ENCODE peak calls at places on chromosome 1, in seven cellular contexts. L is HFFc6; Z is astrocyte of the cerebellum; V is CD4-positive, alpha-beta T cell; D is uterus; E is DND-41; F is left ventricle myocardium inferior. I is an unnamed sample.

GRCh38 chr1:228101614-228101993 is 1.5 kb downstream of the C1orf35 start:
- DNase-seq in L (no peak), D (no peak), F (no peak), Z (no peak), E (no peak), V (no peak), I (no peak)

GRCh38 chr1:100604372-100604771 is 66.4 kb downstream of the GPR88 start:
- DNase-seq in D (no peak), E (no peak), V (no peak), L (no peak), Z (no peak), F (no peak), I (no peak)

GRCh38 chr1:245277276-245277675 is 122.5 kb downstream of the KIF26B start:
- DNase-seq in Z (no peak), F (no peak), E (peak; percentile 20), V (no peak), L (no peak), D (no peak), I (no peak)

GRCh38 chr1:243883551-243883950 is 33.5 kb upstream of the AKT3 start:
- DNase-seq in L (peak; percentile 29), E (no peak), Z (peak; percentile 96), V (no peak), D (no peak), F (no peak), I (no peak)

GRCh38 chr1:185595835-185596667 is 138.1 kb upstream of the HMCN1 start:
- DNase-seq in E (peak; percentile 53), F (no peak), D (no peak), Z (peak; percentile 23), V (peak; percentile 38), L (peak; percentile 22), I (no peak)

GRCh38 chr1:99590578-99591209 is 55.2 kb upstream of the PALMD start:
- DNase-seq in L (peak; percentile 77), V (no peak), Z (peak; percentile 93), D (no peak), E (no peak), F (peak; percentile 46), I (peak; percentile 45)

GRCh38 chr1:177585492-177586220 is 384.2 kb downstream of the SEC16B start:
- DNase-seq in F (no peak), L (no peak), E (no peak), Z (no peak), D (no peak), V (no peak), I (peak; percentile 31)

GRCh38 chr1:7669559-7670208 is 101.4 kb upstream of the VAMP3 start:
- DNase-seq in V (peak; percentile 41), E (peak; percentile 47), D (peak; percentile 29), Z (peak; percentile 15), L (peak; percentile 11), F (no peak), I (no peak)

GRCh38 chr1:198651685-198652400 is 13.0 kb downstream of the PTPRC start:
- DNase-seq in E (no peak), V (no peak), F (no peak), D (no peak), Z (no peak), L (no peak), I (no peak)

GRCh38 chr1:168230709-168231108 is 4.9 kb downstream of the SFT2D2 start:
- DNase-seq in D (no peak), E (no peak), L (no peak), Z (no peak), F (no peak), V (no peak), I (no peak)

GRCh38 chr1:9826087-9826486 is 2.3 kb upstream of the CLSTN1 start:
- DNase-seq in E (no peak), V (no peak), Z (no peak), D (no peak), F (no peak), L (no peak), I (no peak)

GRCh38 chr1:9825101-9826074 is 1.6 kb upstream of the CLSTN1 start:
- DNase-seq in L (peak; percentile 65), D (peak; percentile 80), Z (peak; percentile 29), V (no peak), F (peak; percentile 31), E (peak; percentile 18), I (no peak)

GRCh38 chr1:9826616-9827015 is 2.9 kb upstream of the CLSTN1 start:
- DNase-seq in Z (no peak), D (no peak), F (no peak), V (no peak), L (no peak), E (no peak), I (no peak)

GRCh38 chr1:9824702-9825089 is 931 bp upstream of the CLSTN1 start:
- DNase-seq in E (no peak), F (no peak), D (no peak), V (no peak), Z (no peak), L (no peak), I (no peak)

GRCh38 chr1:9827558-9828185 is 3.9 kb upstream of the CLSTN1 start:
- DNase-seq in E (no peak), L (no peak), F (no peak), D (no peak), Z (peak; percentile 53), V (no peak), I (no peak)
- TF ChIP-seq CTCF in E (peak; percentile 52), L (peak; percentile 73), F (peak; percentile 11), D (no peak), Z (peak; percentile 58), V (no peak), I (peak; percentile 35)

GRCh38 chr1:63916485-63917360 is 142.9 kb downstream of the ROR1 start:
- DNase-seq in E (no peak), Z (no peak), D (no peak), V (no peak), L (no peak), F (no peak), I (no peak)

GRCh38 chr1:63918395-63918945 is 144.7 kb downstream of the ROR1 start:
- DNase-seq in V (no peak), E (no peak), F (no peak), L (no peak), Z (no peak), D (no peak), I (no peak)

GRCh38 chr1:63920154-63921117 is 146.6 kb downstream of the ROR1 start:
- DNase-seq in D (no peak), L (peak; percentile 95), V (no peak), Z (peak; percentile 89), E (no peak), F (no peak), I (peak; percentile 85)

GRCh38 chr1:63915121-63915520 is 141.3 kb downstream of the ROR1 start:
- DNase-seq in L (no peak), V (no peak), Z (peak; percentile 24), F (no peak), E (no peak), D (no peak), I (no peak)

DNA sequence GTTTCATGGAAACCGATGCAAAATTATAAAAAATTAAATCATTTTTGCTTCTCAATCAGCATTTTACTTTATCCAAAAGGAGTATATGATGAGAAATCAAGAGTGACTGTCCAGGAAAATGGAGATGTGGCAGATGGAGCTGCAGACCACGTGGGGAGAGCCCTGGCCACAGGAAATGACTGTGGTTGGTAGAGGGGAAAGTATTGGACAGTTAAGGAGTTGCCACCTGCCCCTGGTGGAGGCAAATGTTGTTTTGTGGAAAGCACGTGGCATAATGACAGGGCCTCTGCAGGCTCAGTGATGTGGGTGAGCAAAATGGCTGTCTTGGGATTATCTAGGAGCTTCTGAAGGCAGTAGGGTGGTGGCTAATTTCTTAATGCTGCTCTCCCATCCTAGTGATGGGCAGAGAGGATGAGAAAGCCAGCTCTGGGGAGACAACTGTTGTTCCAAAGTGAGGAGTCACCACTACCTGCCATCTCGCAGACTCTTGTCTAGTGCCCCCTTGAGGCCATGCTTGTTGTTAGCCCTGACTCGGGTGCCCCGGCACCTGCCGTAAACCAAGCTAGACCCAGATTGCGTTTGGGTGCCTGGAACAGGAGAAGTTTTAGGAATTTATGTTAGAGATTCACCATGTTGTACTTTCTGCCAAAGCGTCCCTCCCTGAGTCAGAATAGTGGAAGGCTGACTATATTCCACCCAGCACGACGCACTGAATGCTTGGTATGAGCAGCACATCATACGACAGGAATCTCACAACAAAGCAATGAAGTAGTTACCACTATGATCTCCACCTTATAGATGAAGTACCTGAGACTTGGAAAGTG is 144.0 kb downstream of the ROR1 start:
- DNase-seq in E (peak; percentile 6), Z (no peak), F (no peak), L (no peak), D (no peak), V (no peak), I (no peak)
- TF ChIP-seq CTCF in E (peak; percentile 40), Z (peak; percentile 15), F (peak; percentile 10), L (peak; percentile 69), D (no peak), V (no peak), I (no peak)

DNA sequence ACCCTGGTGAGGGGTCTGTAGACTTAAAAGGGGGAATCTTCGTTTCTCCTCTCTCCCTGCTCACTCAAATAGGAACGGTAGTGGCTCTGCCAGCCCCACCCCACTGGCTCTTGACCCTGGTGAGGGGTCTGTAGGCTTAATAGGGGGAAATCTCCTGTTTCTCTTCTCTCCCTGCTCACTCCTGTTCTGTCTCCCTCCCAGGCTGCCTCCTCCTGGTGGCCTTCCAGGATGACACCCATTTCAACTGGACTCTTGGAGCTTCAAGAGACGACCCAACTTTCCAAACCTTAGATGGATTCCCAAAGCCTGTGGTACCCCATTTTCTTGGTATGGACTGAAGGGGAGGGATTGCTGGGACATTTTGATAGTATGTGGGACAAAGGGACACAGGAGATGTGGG is 1.4 kb upstream of the EPHB2 start:
- DNase-seq in V (no peak), D (no peak), F (no peak), E (no peak), L (no peak), Z (no peak), I (no peak)
- TF ChIP-seq CTCF in V (no peak), D (no peak), F (no peak), E (no peak), L (peak; percentile 67), Z (peak; percentile 9), I (no peak)

GRCh38 chr1:240495652-240496051 is 116.3 kb downstream of the GREM2 start:
- DNase-seq in V (no peak), E (no peak), Z (no peak), L (no peak), F (no peak), D (no peak), I (no peak)

GRCh38 chr1:240496356-240496755 is 115.6 kb downstream of the GREM2 start:
- DNase-seq in D (no peak), L (no peak), F (no peak), Z (no peak), E (no peak), V (no peak), I (no peak)

GRCh38 chr1:240491796-240492195 is 120.2 kb downstream of the GREM2 start:
- DNase-seq in D (no peak), V (no peak), E (no peak), L (no peak), F (no peak), Z (no peak), I (no peak)

GRCh38 chr1:240491156-240491555 is 120.8 kb downstream of the GREM2 start:
- DNase-seq in V (no peak), L (peak; percentile 20), D (no peak), F (no peak), E (no peak), Z (peak; percentile 56), I (no peak)

DNA sequence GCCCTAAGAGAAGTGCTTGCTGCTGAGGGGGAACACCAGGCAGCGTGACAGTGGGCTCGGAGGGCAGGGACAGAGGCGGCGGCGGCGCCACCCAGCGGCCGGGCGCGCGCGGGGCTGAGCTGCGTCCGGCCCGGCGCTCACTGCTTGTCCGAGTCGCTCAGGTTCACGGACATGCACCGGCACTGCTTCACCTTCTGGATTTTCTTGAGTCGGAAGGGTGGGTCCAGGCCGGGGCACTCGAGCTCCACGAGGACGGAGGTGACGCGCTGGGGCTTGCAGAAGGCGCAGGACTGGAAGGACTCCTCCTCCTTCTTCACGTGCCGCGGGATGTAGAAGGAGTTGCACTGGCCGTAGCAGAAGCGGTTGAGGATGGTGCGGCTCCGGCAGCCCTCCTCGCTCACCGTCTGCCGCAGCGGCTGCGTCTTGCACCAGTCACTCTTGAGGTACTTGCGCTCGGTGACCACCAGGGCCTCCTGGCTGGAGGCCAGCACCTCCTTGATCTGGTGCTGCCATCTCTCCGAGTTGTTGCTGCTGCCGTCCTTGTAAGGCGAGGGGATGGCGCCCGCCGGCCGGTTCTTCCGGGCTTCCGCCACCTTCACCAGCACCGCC is 119.0 kb downstream of the GREM2 start:
- DNase-seq in Z (no peak), D (no peak), L (no peak), V (no peak), F (no peak), E (no peak), I (no peak)
- TF ChIP-seq CTCF in Z (no peak), D (no peak), L (peak; percentile 17), V (no peak), F (peak; percentile 14), E (no peak), I (peak; percentile 26)